ENCODE peak calls at places on chromosomes 3 and 15, in seven cellular contexts. E, K, T, V, C, S and B are unnamed samples.

GRCh38 chr3:123194552-123194951 is 7.2 kb upstream of the SEC22A start:
- DNase-seq in E (no peak), K (no peak), T (no peak), V (peak; percentile 42), C (no peak), S (no peak), B (no peak)

GRCh38 chr3:51712963-51713362 is 6.1 kb downstream of the GRM2 start:
- DNase-seq in E (no peak), K (no peak), T (no peak), V (peak; percentile 64), C (no peak), S (no peak), B (no peak)

GRCh38 chr3:136171097-136171542 is 25.0 kb downstream of the MSL2 start:
- DNase-seq in E (no peak), K (no peak), T (no peak), V (no peak), C (no peak), S (no peak), B (no peak)

GRCh38 chr15:35753486-35753885 is 207.5 kb upstream of the DPH6 start:
- DNase-seq in E (no peak), K (no peak), T (no peak), V (no peak), C (no peak), S (no peak), B (no peak)

GRCh38 chr3:89380006-89380405 is 272.6 kb downstream of the EPHA3 start:
- DNase-seq in E (peak; percentile 47), K (no peak), T (no peak), V (no peak), C (no peak), S (no peak), B (peak; percentile 24)

GRCh38 chr3:42491876-42492507 is 10.5 kb upstream of the VIPR1 start:
- DNase-seq in E (no peak), K (no peak), T (no peak), V (no peak), C (no peak), S (no peak), B (no peak)

GRCh38 chr15:68415501-68416157 is 16.3 kb downstream of the ITGA11 start:
- DNase-seq in E (no peak), K (no peak), T (no peak), V (no peak), C (no peak), S (no peak), B (no peak)

GRCh38 chr3:129245141-129245540 is 4.3 kb upstream of the COPG1 start:
- DNase-seq in E (no peak), K (peak; percentile 50), T (no peak), V (no peak), C (no peak), S (no peak), B (no peak)

GRCh38 chr15:56693761-56694160 is 39.5 kb downstream of the ZNF280D start:
- DNase-seq in E (no peak), K (no peak), T (no peak), V (no peak), C (no peak), S (no peak), B (no peak)

DNA sequence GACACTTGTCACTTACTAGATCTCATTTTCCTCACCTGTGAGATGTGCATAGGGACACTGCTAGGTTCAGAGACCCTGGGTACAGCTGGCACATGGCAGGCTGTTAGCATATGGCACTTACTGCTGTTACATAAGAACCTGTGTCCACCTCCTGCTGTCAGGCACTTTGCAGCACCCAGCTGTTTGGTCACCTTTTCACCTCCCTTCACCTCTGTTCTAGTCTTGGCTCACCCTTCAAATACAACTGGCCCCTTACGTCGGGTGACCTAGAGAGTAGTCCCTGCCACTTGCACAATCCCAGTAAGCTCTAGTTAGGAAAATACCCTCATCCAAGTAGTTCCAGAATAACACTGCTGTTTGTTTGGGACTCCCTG is 78.3 kb downstream of the ABHD5 start:
- DNase-seq in E (no peak), K (no peak), T (no peak), V (no peak), C (no peak), S (no peak), B (no peak)
- H3K27ac ChIP-seq in E (no peak overlapping the region), K (no peak overlapping the region), T (no peak overlapping the region), V (peak overlapping the region; percentile 7), C (peak overlapping the region; percentile 6), S (peak overlapping the region; percentile 64), B (peak overlapping the region; percentile 95)

GRCh38 chr3:45273681-45274515 is 47.8 kb upstream of the TMEM158 start:
- DNase-seq in E (no peak), K (no peak), T (no peak), V (no peak), C (no peak), S (no peak), B (no peak)
- H3K27ac ChIP-seq in E (no peak overlapping the region), K (no peak overlapping the region), T (no peak overlapping the region), V (no peak overlapping the region), C (no peak overlapping the region), S (no peak overlapping the region), B (no peak overlapping the region)

DNA sequence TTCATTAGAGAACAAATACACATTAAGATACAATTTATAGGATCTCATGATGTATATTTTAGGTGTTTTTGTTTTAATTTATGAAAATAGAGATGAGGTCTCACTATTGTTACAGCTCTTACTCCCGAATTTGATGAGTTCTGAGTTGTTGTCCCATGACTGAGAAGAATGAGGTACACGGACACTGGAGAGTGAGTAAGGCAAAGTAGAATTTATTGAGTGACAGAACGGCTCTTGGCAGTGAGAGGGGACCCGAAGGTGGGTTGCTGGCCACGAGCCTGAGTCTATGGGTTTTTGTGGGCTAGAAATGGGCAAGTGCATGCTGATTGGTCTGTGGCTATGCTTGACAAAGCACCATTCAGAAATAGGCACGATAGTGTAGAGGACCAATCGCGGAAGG is 3.1 kb upstream of the RNF168 start:
- DNase-seq in E (no peak), K (no peak), T (no peak), V (no peak), C (no peak), S (no peak), B (no peak)
- H3K27ac ChIP-seq in E (no peak overlapping the region), K (no peak overlapping the region), T (no peak overlapping the region), V (no peak overlapping the region), C (no peak overlapping the region), S (no peak overlapping the region), B (no peak overlapping the region)

GRCh38 chr15:98876461-98877369 is 130.9 kb downstream of the PGPEP1L start:
- DNase-seq in E (no peak), K (no peak), T (no peak), V (no peak), C (no peak), S (no peak), B (no peak)

GRCh38 chr15:98875309-98875708 is 132.3 kb downstream of the PGPEP1L start:
- DNase-seq in E (no peak), K (no peak), T (no peak), V (no peak), C (no peak), S (no peak), B (no peak)

GRCh38 chr15:98878172-98878571 is 129.4 kb downstream of the PGPEP1L start:
- DNase-seq in E (no peak), K (no peak), T (no peak), V (no peak), C (no peak), S (no peak), B (no peak)

GRCh38 chr15:98881526-98882517 is 125.8 kb downstream of the PGPEP1L start:
- DNase-seq in E (peak; percentile 85), K (no peak), T (no peak), V (no peak), C (no peak), S (no peak), B (no peak)

GRCh38 chr15:98878862-98879261 is 128.7 kb downstream of the PGPEP1L start:
- DNase-seq in E (no peak), K (no peak), T (no peak), V (no peak), C (no peak), S (no peak), B (no peak)
- H3K27ac ChIP-seq in E (no peak overlapping the region), K (peak overlapping the region; percentile 73), T (no peak overlapping the region), V (peak overlapping the region; percentile 91), C (no peak overlapping the region), S (no peak overlapping the region), B (no peak overlapping the region)

GRCh38 chr3:23921052-23921511 is 4.2 kb downstream of the RPL15 start:
- DNase-seq in E (peak; percentile 6), K (no peak), T (no peak), V (no peak), C (no peak), S (no peak), B (no peak)

GRCh38 chr3:23919628-23920027 is 2.7 kb downstream of the RPL15 start:
- DNase-seq in E (no peak), K (no peak), T (no peak), V (no peak), C (no peak), S (no peak), B (no peak)

GRCh38 chr3:23916886-23917815 is at the start of the genes NKIRAS1 and RPL15:
- DNase-seq in E (peak; percentile 99), K (peak; percentile 73), T (peak; percentile 96), V (peak; percentile 99), C (peak; percentile 94), S (peak; percentile 98), B (peak; percentile 80)

GRCh38 chr3:23923786-23924185 is 6.9 kb downstream of the RPL15 start:
- DNase-seq in E (no peak), K (no peak), T (no peak), V (no peak), C (no peak), S (no peak), B (no peak)

DNA sequence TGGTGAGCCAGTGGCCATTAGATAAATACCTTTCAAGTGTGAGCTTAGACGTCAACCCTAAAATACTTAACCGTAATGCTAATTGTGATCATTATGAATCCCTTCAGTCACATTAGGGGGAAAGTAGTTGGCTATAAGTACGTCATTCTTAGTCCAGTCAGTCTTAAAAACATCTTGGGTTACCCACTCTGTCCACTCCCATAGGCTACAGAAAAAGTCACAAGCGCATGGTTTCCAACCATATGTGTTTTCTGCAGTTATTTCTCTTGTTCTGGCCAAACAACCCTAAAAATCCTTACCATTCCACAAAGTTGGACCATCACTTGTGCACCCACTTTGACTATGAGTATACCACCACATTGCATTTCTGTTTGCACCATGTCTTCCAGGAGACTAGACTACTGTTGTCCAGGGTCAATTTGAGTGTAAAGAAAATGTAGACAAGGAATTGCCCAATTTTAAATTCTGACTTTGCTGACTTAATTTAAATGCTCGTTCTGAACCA is 3.3 kb downstream of the RPL15 start:
- DNase-seq in E (no peak), K (no peak), T (no peak), V (no peak), C (no peak), S (no peak), B (no peak)
- H3K27ac ChIP-seq in E (no peak overlapping the region), K (no peak overlapping the region), T (no peak overlapping the region), V (no peak overlapping the region), C (no peak overlapping the region), S (no peak overlapping the region), B (peak overlapping the region; percentile 37)

GRCh38 chr15:28107111-28107893 is 8.2 kb upstream of the OCA2 start:
- DNase-seq in E (no peak), K (no peak), T (no peak), V (no peak), C (no peak), S (peak; percentile 49), B (no peak)
- H3K27ac ChIP-seq in E (no peak overlapping the region), K (no peak overlapping the region), T (peak overlapping the region; percentile 72), V (peak overlapping the region; percentile 46), C (no peak overlapping the region), S (no peak overlapping the region), B (no peak overlapping the region)

GRCh38 chr3:188796122-188796631 is 375.6 kb upstream of the TPRG1 start:
- DNase-seq in E (peak; percentile 17), K (no peak), T (no peak), V (no peak), C (no peak), S (no peak), B (no peak)
- H3K27ac ChIP-seq in E (no peak overlapping the region), K (no peak overlapping the region), T (no peak overlapping the region), V (no peak overlapping the region), C (no peak overlapping the region), S (peak overlapping the region; percentile 6), B (peak overlapping the region; percentile 55)